ENCODE peak calls at places on chromosomes 2 and 18, in seven cellular contexts. Q is HepG2, N is HCT116, F is K562, H is SK-N-SH, G is GM12878, L is H1. D is an unnamed sample.

GRCh38 chr18:57803119-57803969 is at the start of gene ATP8B1:
- DNase-seq in Q (no peak), N (peak; percentile 78), F (peak; percentile 18), H (peak; percentile 75), G (no peak), L (peak; percentile 56), D (peak; percentile 96)

GRCh38 chr2:203566161-203566560 is 31.1 kb upstream of the RAPH1 start:
- DNase-seq in Q (no peak), N (no peak), F (no peak), H (no peak), G (no peak), L (no peak), D (no peak)

GRCh38 chr18:54822872-54823845 is 5.1 kb upstream of the RAB27B start:
- DNase-seq in Q (no peak), N (peak; percentile 34), F (no peak), H (no peak), G (no peak), L (no peak), D (no peak)

GRCh38 chr18:77006305-77007175 is 126.0 kb downstream of the MBP start:
- DNase-seq in Q (no peak), N (no peak), F (no peak), H (no peak), G (no peak), L (no peak), D (no peak)

GRCh38 chr18:6885992-6886823 is 156.7 kb downstream of the ARHGAP28 start:
- DNase-seq in Q (peak; percentile 35), N (no peak), F (peak; percentile 57), H (peak; percentile 65), G (no peak), L (no peak), D (peak; percentile 56)

GRCh38 chr2:151437630-151438029 is 27.9 kb downstream of the RIF1 start:
- DNase-seq in Q (no peak), N (peak; percentile 10), F (no peak), H (peak; percentile 28), G (no peak), L (no peak), D (peak; percentile 7)

GRCh38 chr2:216716109-216716508 is 20.8 kb upstream of the IGFBP5 start:
- DNase-seq in Q (no peak), N (no peak), F (no peak), H (no peak), G (no peak), L (no peak), D (peak; percentile 30)

GRCh38 chr2:177516786-177517544 is 124.4 kb downstream of the AGPS start:
- DNase-seq in Q (no peak), N (no peak), F (no peak), H (no peak), G (no peak), L (no peak), D (no peak)

GRCh38 chr2:58497189-58497588 is 256.1 kb upstream of the FANCL start:
- DNase-seq in Q (no peak), N (no peak), F (no peak), H (no peak), G (no peak), L (peak; percentile 80), D (no peak)

GRCh38 chr2:72276356-72276755 is 128.7 kb upstream of the CYP26B1 start:
- DNase-seq in Q (no peak), N (no peak), F (no peak), H (no peak), G (no peak), L (no peak), D (no peak)

GRCh38 chr2:160507046-160507407 is 13.4 kb upstream of the RBMS1 start:
- DNase-seq in Q (no peak), N (no peak), F (no peak), H (no peak), G (no peak), L (no peak), D (no peak)

GRCh38 chr2:651961-652373 is 25.2 kb downstream of the TMEM18 start:
- DNase-seq in Q (no peak), N (no peak), F (no peak), H (no peak), G (no peak), L (no peak), D (no peak)

GRCh38 chr18:56067216-56067611 is 479.2 kb upstream of the TCF4 start:
- DNase-seq in Q (no peak), N (no peak), F (no peak), H (peak; percentile 19), G (no peak), L (no peak), D (no peak)

GRCh38 chr2:207847807-207848544 is 78.3 kb upstream of the FZD5 start:
- DNase-seq in Q (peak; percentile 99), N (no peak), F (no peak), H (no peak), G (no peak), L (no peak), D (peak; percentile 28)

GRCh38 chr2:234261736-234262135 is 211.2 kb downstream of the SPP2 start:
- DNase-seq in Q (no peak), N (no peak), F (no peak), H (no peak), G (no peak), L (no peak), D (no peak)

GRCh38 chr2:2326653-2327052 is 4.4 kb downstream of the MYT1L start:
- DNase-seq in Q (no peak), N (no peak), F (no peak), H (no peak), G (no peak), L (no peak), D (no peak)

GRCh38 chr2:16643099-16643498 is 22.5 kb downstream of the CYRIA start:
- DNase-seq in Q (no peak), N (no peak), F (no peak), H (no peak), G (no peak), L (no peak), D (no peak)

GRCh38 chr2:132883430-132883829 is 213.4 kb upstream of the LYPD1 start:
- DNase-seq in Q (no peak), N (no peak), F (no peak), H (no peak), G (no peak), L (no peak), D (no peak)

GRCh38 chr18:44031063-44031462 is 649.6 kb upstream of the SETBP1 start:
- DNase-seq in Q (peak; percentile 15), N (no peak), F (no peak), H (no peak), G (no peak), L (no peak), D (no peak)

GRCh38 chr2:120656273-120656960 is 79.3 kb upstream of the GLI2 start:
- DNase-seq in Q (no peak), N (no peak), F (no peak), H (no peak), G (no peak), L (no peak), D (no peak)

GRCh38 chr2:170052151-170052550 is 125.8 kb upstream of the MYO3B start:
- DNase-seq in Q (no peak), N (no peak), F (no peak), H (no peak), G (no peak), L (no peak), D (no peak)

GRCh38 chr2:10399358-10399757 is 48.8 kb downstream of the ODC1 start:
- DNase-seq in Q (no peak), N (no peak), F (no peak), H (no peak), G (no peak), L (no peak), D (no peak)

GRCh38 chr2:53559302-53559967 is 208.2 kb upstream of the CHAC2 start:
- DNase-seq in Q (no peak), N (peak; percentile 77), F (no peak), H (no peak), G (no peak), L (no peak), D (no peak)

GRCh38 chr2:239154971-239155805 is 245.6 kb downstream of the HDAC4 start:
- DNase-seq in Q (no peak), N (no peak), F (no peak), H (no peak), G (no peak), L (no peak), D (no peak)

GRCh38 chr2:239155806-239156480 is 244.9 kb downstream of the HDAC4 start:
- DNase-seq in Q (no peak), N (no peak), F (no peak), H (no peak), G (no peak), L (no peak), D (no peak)

GRCh38 chr2:239157766-239158165 is 243.1 kb downstream of the HDAC4 start:
- DNase-seq in Q (no peak), N (peak; percentile 8), F (peak; percentile 57), H (no peak), G (no peak), L (no peak), D (peak; percentile 68)

GRCh38 chr2:239157269-239157668 is 243.6 kb downstream of the HDAC4 start:
- DNase-seq in Q (no peak), N (no peak), F (no peak), H (peak; percentile 58), G (no peak), L (no peak), D (no peak)

GRCh38 chr2:239156516-239157265 is 244.1 kb downstream of the HDAC4 start:
- DNase-seq in Q (no peak), N (no peak), F (no peak), H (peak; percentile 43), G (no peak), L (no peak), D (no peak)
- TF ChIP-seq JUND in Q (no peak), N (no peak), F (no peak), H (no peak), G (no peak), L (no peak), D (no peak)

DNA sequence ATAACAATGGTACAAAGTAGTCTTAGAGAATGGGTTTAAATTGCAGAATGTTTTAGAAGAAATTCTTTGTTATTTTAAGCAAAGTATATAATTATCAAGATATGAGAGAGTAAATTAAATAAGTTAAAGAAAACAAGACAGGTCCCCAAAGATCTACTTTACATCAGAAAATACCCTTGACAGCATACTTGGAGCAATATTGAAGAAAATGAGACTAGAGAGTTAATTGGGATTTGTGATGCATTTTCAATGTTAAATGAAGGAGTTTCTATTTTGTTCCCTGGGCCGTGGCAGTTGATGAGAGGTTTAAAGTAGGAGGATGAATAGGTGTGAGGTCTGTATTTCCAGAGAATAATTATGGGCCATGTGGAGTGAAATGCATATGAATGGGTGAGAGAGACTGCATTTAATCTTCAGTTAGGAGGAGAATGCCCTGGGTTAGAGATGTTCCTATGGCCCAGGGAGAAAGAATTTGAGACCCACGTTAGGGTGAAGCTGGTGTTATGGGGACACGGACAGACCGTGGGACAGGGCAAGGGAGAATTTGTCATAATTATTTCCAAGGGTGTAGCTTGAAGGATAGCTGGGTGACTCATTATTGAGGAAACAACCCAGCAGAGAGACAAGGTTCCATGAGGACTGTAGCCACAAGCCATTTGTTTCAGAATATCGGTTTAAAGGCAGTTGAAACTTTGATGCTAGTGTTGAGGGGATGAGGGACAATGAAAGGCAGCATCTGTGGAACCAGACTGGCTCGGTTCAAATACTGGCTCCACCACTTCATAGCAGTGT is 22.7 kb downstream of the MGAT5 start:
- DNase-seq in Q (no peak), N (no peak), F (no peak), H (no peak), G (no peak), L (no peak), D (no peak)
- TF ChIP-seq JUND in Q (no peak), N (no peak), F (no peak), H (no peak), G (no peak), L (no peak), D (no peak)

GRCh38 chr2:70777450-70777849 is 9.4 kb upstream of the ADD2 start:
- DNase-seq in Q (no peak), N (no peak), F (no peak), H (no peak), G (no peak), L (no peak), D (no peak)
- TF ChIP-seq JUND in Q (no peak), N (no peak), F (no peak), H (no peak), G (no peak), L (no peak), D (no peak)

GRCh38 chr2:173354601-173355131 is at the start of gene CDCA7:
- DNase-seq in Q (peak; percentile 64), N (peak; percentile 54), F (peak; percentile 95), H (peak; percentile 96), G (no peak), L (peak; percentile 23), D (no peak)
- TF ChIP-seq JUND in Q (peak; percentile 53), N (no peak), F (no peak), H (no peak), G (no peak), L (peak; percentile 37), D (no peak)

D was measured in T47D.